ENCODE peak calls at places on chromosomes 6 and 20, in four cellular contexts. One of them, this sample, is unnamed.

GRCh38 chr20:1807394-1807793 is 87.8 kb upstream of the SIRPA start:
- DNase-seq in gastrocnemius medialis: no peak
- DNase-seq in breast epithelium: no peak
- DNase-seq in stomach: no peak
- DNase-seq in this sample: no peak

GRCh38 chr6:37840143-37840939 is 20.8 kb downstream of the ZFAND3 start:
- DNase-seq in gastrocnemius medialis: no peak
- DNase-seq in breast epithelium: no peak
- DNase-seq in stomach: no peak
- DNase-seq in this sample: no peak

GRCh38 chr6:100035873-100036653 is 42.0 kb upstream of the MCHR2 start:
- DNase-seq in gastrocnemius medialis: no peak
- DNase-seq in breast epithelium: no peak
- DNase-seq in stomach: no peak
- DNase-seq in this sample: no peak

GRCh38 chr6:38688579-38689087 is 14.3 kb downstream of the GLO1 start:
- DNase-seq in gastrocnemius medialis: no peak
- DNase-seq in breast epithelium: no peak
- DNase-seq in stomach: peak; percentile 38
- DNase-seq in this sample: no peak

GRCh38 chr6:15595461-15596173 is 67.2 kb downstream of the DTNBP1 start:
- DNase-seq in gastrocnemius medialis: peak; percentile 65
- DNase-seq in breast epithelium: no peak
- DNase-seq in stomach: no peak
- DNase-seq in this sample: no peak

GRCh38 chr6:1832844-1833787 is 223.4 kb downstream of the FOXC1 start:
- DNase-seq in gastrocnemius medialis: no peak
- DNase-seq in breast epithelium: no peak
- DNase-seq in stomach: peak; percentile 57
- DNase-seq in this sample: no peak

GRCh38 chr20:7392551-7392950 is 547.7 kb downstream of the HAO1 start:
- DNase-seq in gastrocnemius medialis: no peak
- DNase-seq in breast epithelium: no peak
- DNase-seq in stomach: no peak
- DNase-seq in this sample: no peak

GRCh38 chr20:35166242-35166830 is 5.5 kb upstream of the PROCR start:
- DNase-seq in gastrocnemius medialis: no peak
- DNase-seq in breast epithelium: no peak
- DNase-seq in stomach: no peak
- DNase-seq in this sample: no peak

GRCh38 chr20:2859330-2860121 is 13.8 kb upstream of the PTPRA start:
- DNase-seq in gastrocnemius medialis: no peak
- DNase-seq in breast epithelium: no peak
- DNase-seq in stomach: no peak
- DNase-seq in this sample: no peak

GRCh38 chr6:119129148-119129967 is 50.9 kb upstream of the FAM184A start:
- DNase-seq in gastrocnemius medialis: no peak
- DNase-seq in breast epithelium: no peak
- DNase-seq in stomach: no peak
- DNase-seq in this sample: no peak

GRCh38 chr6:156794546-156794945 is 17.4 kb downstream of the ARID1B start:
- DNase-seq in gastrocnemius medialis: no peak
- DNase-seq in breast epithelium: no peak
- DNase-seq in stomach: no peak
- DNase-seq in this sample: no peak

GRCh38 chr6:162750776-162751175 is 23.0 kb downstream of the PACRG start:
- DNase-seq in gastrocnemius medialis: no peak
- DNase-seq in breast epithelium: no peak
- DNase-seq in stomach: no peak
- DNase-seq in this sample: no peak

GRCh38 chr6:56752009-56752408 is 109.3 kb upstream of the DST start:
- DNase-seq in gastrocnemius medialis: no peak
- DNase-seq in breast epithelium: no peak
- DNase-seq in stomach: no peak
- DNase-seq in this sample: no peak

GRCh38 chr6:170210026-170210390 is 80.9 kb downstream of the DLL1 start:
- DNase-seq in gastrocnemius medialis: no peak
- DNase-seq in breast epithelium: peak; percentile 16
- DNase-seq in stomach: peak; percentile 7
- DNase-seq in this sample: no peak

GRCh38 chr6:37111156-37111461 is 58.8 kb upstream of the PIM1 start:
- DNase-seq in gastrocnemius medialis: no peak
- DNase-seq in breast epithelium: no peak
- DNase-seq in stomach: no peak
- DNase-seq in this sample: no peak

GRCh38 chr6:150741633-150742200 is 123.8 kb upstream of the MTHFD1L start:
- DNase-seq in gastrocnemius medialis: no peak
- DNase-seq in breast epithelium: no peak
- DNase-seq in stomach: no peak
- DNase-seq in this sample: no peak

GRCh38 chr6:31897612-31898199 is at the start of gene EHMT2:
- DNase-seq in gastrocnemius medialis: peak; percentile 81
- DNase-seq in breast epithelium: peak; percentile 80
- DNase-seq in stomach: peak; percentile 85
- DNase-seq in this sample: peak; percentile 88

GRCh38 chr6:1789092-1789491 is 179.4 kb downstream of the FOXC1 start:
- DNase-seq in gastrocnemius medialis: no peak
- DNase-seq in breast epithelium: no peak
- DNase-seq in stomach: no peak
- DNase-seq in this sample: no peak

GRCh38 chr6:6105472-6106036 is 98.8 kb upstream of the NRN1 start:
- DNase-seq in gastrocnemius medialis: no peak
- DNase-seq in breast epithelium: no peak
- DNase-seq in stomach: no peak
- DNase-seq in this sample: no peak

GRCh38 chr6:143027058-143027457 is 33.6 kb upstream of the AIG1 start:
- DNase-seq in gastrocnemius medialis: peak; percentile 29
- DNase-seq in breast epithelium: no peak
- DNase-seq in stomach: peak; percentile 60
- DNase-seq in this sample: no peak

DNA sequence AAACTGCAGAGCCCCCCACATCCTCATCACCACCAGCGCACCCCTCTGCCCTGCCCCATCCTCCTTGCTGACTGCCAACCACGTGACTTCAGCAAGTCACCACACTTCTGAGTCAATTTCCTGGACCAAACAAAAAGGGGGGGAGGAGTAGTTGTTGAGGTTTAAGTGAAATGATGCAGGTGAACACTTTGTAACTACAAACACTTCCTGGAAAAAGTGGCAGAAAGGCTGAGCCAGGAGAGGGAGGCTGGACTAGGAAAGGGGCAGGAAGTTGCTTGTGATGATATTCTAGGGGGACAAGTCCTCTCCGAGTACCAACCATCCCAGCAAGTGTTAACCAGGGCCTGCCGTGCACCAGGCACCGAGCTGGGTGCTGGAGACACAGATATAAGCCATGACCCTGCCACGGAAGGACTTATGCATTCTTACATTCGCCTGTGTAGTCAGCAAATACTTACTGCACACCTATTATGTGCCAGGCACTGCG is 67.4 kb downstream of the PREX1 start:
- DNase-seq in gastrocnemius medialis: no peak
- DNase-seq in breast epithelium: peak; percentile 22
- DNase-seq in stomach: peak; percentile 34
- DNase-seq in this sample: no peak
- TF ChIP-seq POLR2A in gastrocnemius medialis: no peak
- TF ChIP-seq POLR2A in breast epithelium: no peak
- TF ChIP-seq POLR2A in stomach: no peak
- TF ChIP-seq POLR2A in this sample: no peak

GRCh38 chr6:27757307-27757706 is 154.9 kb downstream of the OR2B2 start:
- DNase-seq in gastrocnemius medialis: no peak
- DNase-seq in breast epithelium: peak; percentile 39
- DNase-seq in stomach: peak; percentile 33
- DNase-seq in this sample: no peak

GRCh38 chr6:27752038-27752885 is 159.9 kb downstream of the OR2B2 start:
- DNase-seq in gastrocnemius medialis: peak; percentile 33
- DNase-seq in breast epithelium: peak; percentile 38
- DNase-seq in stomach: peak; percentile 58
- DNase-seq in this sample: no peak

GRCh38 chr6:27755768-27756167 is 156.4 kb downstream of the OR2B2 start:
- DNase-seq in gastrocnemius medialis: no peak
- DNase-seq in breast epithelium: no peak
- DNase-seq in stomach: no peak
- DNase-seq in this sample: no peak

GRCh38 chr6:27754408-27754782 is 157.8 kb downstream of the OR2B2 start:
- DNase-seq in gastrocnemius medialis: no peak
- DNase-seq in breast epithelium: no peak
- DNase-seq in stomach: no peak
- DNase-seq in this sample: no peak

DNA sequence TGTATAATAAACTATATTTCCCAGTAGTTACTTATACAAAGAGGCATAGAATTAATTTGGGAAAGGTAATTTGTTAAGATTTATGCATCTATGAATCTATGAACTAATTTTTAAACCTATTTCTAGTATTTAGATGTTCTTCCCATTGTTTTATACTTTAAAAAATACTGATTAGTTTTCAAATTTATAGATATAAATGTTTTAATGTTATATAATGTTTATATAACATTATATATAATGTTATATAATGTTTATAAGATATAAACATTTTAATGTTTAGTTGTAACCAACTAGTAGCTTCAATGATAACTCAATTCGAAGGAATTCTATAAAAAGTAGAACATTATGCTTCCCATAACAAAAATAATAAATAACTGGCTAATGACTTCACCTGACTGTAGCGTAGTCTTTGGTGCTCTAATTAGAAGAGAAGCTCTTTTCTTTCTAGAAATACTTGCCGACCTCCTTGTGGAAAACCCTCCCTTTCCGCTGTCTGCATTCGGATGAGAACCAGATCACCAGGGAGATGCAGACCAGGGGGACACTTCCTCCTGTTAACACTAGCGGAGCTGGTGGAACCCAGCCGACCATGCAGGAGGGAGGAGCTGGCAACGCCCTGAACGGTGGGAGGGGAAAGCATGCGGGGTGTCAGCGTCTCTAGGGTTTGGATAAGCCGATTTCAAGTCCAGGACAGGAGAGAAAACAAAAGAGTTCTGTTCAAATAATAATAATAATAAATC is 158.4 kb downstream of the OR2B2 start:
- DNase-seq in gastrocnemius medialis: peak; percentile 18
- DNase-seq in breast epithelium: peak; percentile 34
- DNase-seq in stomach: peak; percentile 37
- DNase-seq in this sample: no peak
- TF ChIP-seq POLR2A in gastrocnemius medialis: no peak
- TF ChIP-seq POLR2A in breast epithelium: no peak
- TF ChIP-seq POLR2A in stomach: no peak
- TF ChIP-seq POLR2A in this sample: no peak

GRCh38 chr20:43459022-43459942 is 1.6 kb downstream of the SRSF6 start:
- DNase-seq in gastrocnemius medialis: no peak
- DNase-seq in breast epithelium: no peak
- DNase-seq in stomach: no peak
- DNase-seq in this sample: no peak

GRCh38 chr20:43458422-43458924 is 777 bp downstream of the SRSF6 start:
- DNase-seq in gastrocnemius medialis: no peak
- DNase-seq in breast epithelium: no peak
- DNase-seq in stomach: no peak
- DNase-seq in this sample: no peak

GRCh38 chr20:43456809-43457639 is 672 bp upstream of the SRSF6 start:
- DNase-seq in gastrocnemius medialis: peak; percentile 89
- DNase-seq in breast epithelium: peak; percentile 93
- DNase-seq in stomach: peak; percentile 91
- DNase-seq in this sample: peak; percentile 80

GRCh38 chr20:43460172-43460829 is 2.6 kb downstream of the SRSF6 start:
- DNase-seq in gastrocnemius medialis: no peak
- DNase-seq in breast epithelium: no peak
- DNase-seq in stomach: no peak
- DNase-seq in this sample: no peak

GRCh38 chr20:43457640-43458421 is at the start of gene SRSF6:
- DNase-seq in gastrocnemius medialis: peak; percentile 93
- DNase-seq in breast epithelium: peak; percentile 93
- DNase-seq in stomach: peak; percentile 97
- DNase-seq in this sample: peak; percentile 83
- TF ChIP-seq POLR2A in gastrocnemius medialis: peak; percentile 100
- TF ChIP-seq POLR2A in breast epithelium: peak; percentile 98
- TF ChIP-seq POLR2A in stomach: no peak
- TF ChIP-seq POLR2A in this sample: peak; percentile 99

DNA sequence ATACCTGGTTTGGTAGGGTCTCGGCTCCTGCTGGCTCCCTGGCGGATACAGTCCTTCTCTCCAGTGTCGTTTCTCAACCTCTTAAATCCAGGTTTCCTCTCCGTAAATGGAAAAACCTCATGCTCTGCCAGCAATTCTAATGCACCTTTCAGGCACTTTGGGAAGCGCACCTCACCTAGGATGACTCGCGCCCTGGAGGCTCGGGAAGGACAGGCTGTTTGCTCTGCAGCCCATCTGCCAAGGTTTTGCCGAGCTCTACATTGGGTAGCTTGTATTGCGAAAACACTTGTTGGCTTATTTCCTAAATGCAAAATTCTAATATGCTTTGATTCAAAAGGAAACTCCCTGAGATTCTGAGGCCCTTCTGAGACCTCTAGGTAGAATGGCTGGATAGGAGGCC is 102.6 kb upstream of the MLN start:
- DNase-seq in gastrocnemius medialis: no peak
- DNase-seq in breast epithelium: peak; percentile 52
- DNase-seq in stomach: no peak
- DNase-seq in this sample: no peak
- TF ChIP-seq POLR2A in gastrocnemius medialis: no peak
- TF ChIP-seq POLR2A in breast epithelium: no peak
- TF ChIP-seq POLR2A in stomach: no peak
- TF ChIP-seq POLR2A in this sample: no peak

GRCh38 chr6:43060034-43060754 is 763 bp downstream of the KLC4 start:
- DNase-seq in gastrocnemius medialis: peak; percentile 41
- DNase-seq in breast epithelium: no peak
- DNase-seq in stomach: peak; percentile 79
- DNase-seq in this sample: no peak

GRCh38 chr6:43060755-43061633 is 1.6 kb downstream of the KLC4 start:
- DNase-seq in gastrocnemius medialis: no peak
- DNase-seq in breast epithelium: no peak
- DNase-seq in stomach: no peak
- DNase-seq in this sample: no peak

GRCh38 chr6:43061861-43062260 is 2.4 kb downstream of the KLC4 start:
- DNase-seq in gastrocnemius medialis: no peak
- DNase-seq in breast epithelium: no peak
- DNase-seq in stomach: no peak
- DNase-seq in this sample: no peak

GRCh38 chr6:43059168-43060033 is at the start of the genes KLC4 and MRPL2:
- DNase-seq in gastrocnemius medialis: peak; percentile 99
- DNase-seq in breast epithelium: peak; percentile 99
- DNase-seq in stomach: peak; percentile 98
- DNase-seq in this sample: peak; percentile 100

DNA sequence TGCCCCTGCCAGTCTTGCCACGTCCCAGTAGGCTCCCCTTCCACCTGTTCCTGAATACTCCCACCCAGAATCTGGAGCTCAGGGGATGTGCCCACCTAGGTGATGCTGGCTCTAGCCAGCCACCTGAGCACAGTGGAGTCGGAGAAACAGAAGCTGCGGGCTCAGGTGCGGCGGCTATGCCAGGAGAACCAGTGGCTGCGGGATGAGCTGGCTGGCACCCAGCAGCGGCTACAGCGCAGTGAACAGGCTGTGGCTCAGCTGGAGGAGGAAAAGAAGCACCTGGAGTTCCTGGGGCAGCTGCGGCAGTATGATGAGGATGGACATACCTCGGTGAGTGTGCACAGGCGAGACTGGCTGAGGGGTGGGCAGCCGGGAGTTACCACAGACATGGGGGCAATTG is 3.4 kb downstream of the KLC4 start:
- DNase-seq in gastrocnemius medialis: no peak
- DNase-seq in breast epithelium: no peak
- DNase-seq in stomach: no peak
- DNase-seq in this sample: no peak
- TF ChIP-seq POLR2A in gastrocnemius medialis: no peak
- TF ChIP-seq POLR2A in breast epithelium: no peak
- TF ChIP-seq POLR2A in stomach: no peak
- TF ChIP-seq POLR2A in this sample: no peak

This sample was measured in GM12891.